ENCODE peak calls at places on chromosomes 11 and 22, in five cellular contexts. B, R, S, Q and E are unnamed samples.

GRCh38 chr22:26671317-26672059 is 14.1 kb downstream of the MIAT start:
- DNase-seq in B (peak), R (peak), Q (no peak), S (no peak), E (no peak)

GRCh38 chr22:27779650-27780049 is 21.9 kb downstream of the MN1 start:
- DNase-seq in R (no peak), B (no peak), S (no peak), Q (no peak), E (no peak)

GRCh38 chr22:31044262-31044861 is 36.8 kb upstream of the SMTN start:
- DNase-seq in B (peak), S (no peak), Q (no peak), R (no peak), E (no peak)

GRCh38 chr11:93198221-93198650 is 445 bp upstream of the SLC36A4 start:
- DNase-seq in Q (no peak), R (no peak), S (no peak), B (no peak), E (no peak)

GRCh38 chr22:24051568-24051967 is 40.5 kb downstream of the CABIN1 start:
- DNase-seq in Q (no peak), S (no peak), R (no peak), B (no peak), E (no peak)

GRCh38 chr11:95072948-95073347 is 6.2 kb downstream of the SRSF8 start:
- DNase-seq in Q (no peak), R (no peak), B (no peak), S (no peak), E (no peak)

GRCh38 chr11:44936527-44936926 is 14.2 kb downstream of the TP53I11 start:
- DNase-seq in R (peak), B (peak), Q (peak), S (peak), E (peak)

GRCh38 chr11:33500865-33501479 is 199.7 kb downstream of the C11orf91 start:
- DNase-seq in B (no peak), S (peak), R (no peak), Q (peak), E (peak)

GRCh38 chr11:2311456-2312201 is 9.8 kb downstream of the TSPAN32 start:
- DNase-seq in R (no peak), Q (no peak), B (no peak), S (no peak), E (peak)

GRCh38 chr11:112321521-112322172 is 61.0 kb upstream of the PLET1 start:
- DNase-seq in Q (no peak), B (no peak), R (no peak), S (peak), E (peak)

GRCh38 chr11:2481253-2481652 is 36.4 kb downstream of the KCNQ1 start:
- DNase-seq in B (no peak), S (no peak), R (no peak), Q (no peak), E (no peak)